ENCODE peak calls at places on chromosomes 13 and 19, in six cellular contexts. One of them, this sample, is unnamed.

GRCh38 chr19:23241433-23241832 is 8.8 kb downstream of the ZNF724 start:
- DNase-seq in SK-N-SH: no peak
- DNase-seq in bronchial epithelial cell: no peak
- DNase-seq in activated effector memory CD4-positive, alpha-beta T cell treated with anti-CD3 and anti-CD28 coated beads, Interleukin-2, amount 50 U/mL, for 16 hours: no peak
- DNase-seq in progenitor cell of endocrine pancreas: no peak
- DNase-seq in activated CD4-positive, alpha-beta T cell treated with anti-CD3 and anti-CD28 coated beads for 4 hours: no peak
- DNase-seq in this sample: no peak

GRCh38 chr13:95267662-95268369 is 33.4 kb downstream of the ABCC4 start:
- DNase-seq in progenitor cell of endocrine pancreas: no peak
- DNase-seq in activated CD4-positive, alpha-beta T cell treated with anti-CD3 and anti-CD28 coated beads for 4 hours: no peak
- DNase-seq in activated effector memory CD4-positive, alpha-beta T cell treated with anti-CD3 and anti-CD28 coated beads, Interleukin-2, amount 50 U/mL, for 16 hours: no peak
- DNase-seq in SK-N-SH: no peak
- DNase-seq in bronchial epithelial cell: peak
- DNase-seq in this sample: no peak

GRCh38 chr19:913080-913748 is at the start of gene R3HDM4:
- DNase-seq in bronchial epithelial cell: no peak
- DNase-seq in activated CD4-positive, alpha-beta T cell treated with anti-CD3 and anti-CD28 coated beads for 4 hours: peak
- DNase-seq in SK-N-SH: peak
- DNase-seq in activated effector memory CD4-positive, alpha-beta T cell treated with anti-CD3 and anti-CD28 coated beads, Interleukin-2, amount 50 U/mL, for 16 hours: peak
- DNase-seq in progenitor cell of endocrine pancreas: peak
- DNase-seq in this sample: peak

GRCh38 chr13:77565635-77566034 is 30.1 kb downstream of the SCEL start:
- DNase-seq in SK-N-SH: peak
- DNase-seq in activated CD4-positive, alpha-beta T cell treated with anti-CD3 and anti-CD28 coated beads for 4 hours: no peak
- DNase-seq in activated effector memory CD4-positive, alpha-beta T cell treated with anti-CD3 and anti-CD28 coated beads, Interleukin-2, amount 50 U/mL, for 16 hours: no peak
- DNase-seq in bronchial epithelial cell: peak
- DNase-seq in progenitor cell of endocrine pancreas: no peak
- DNase-seq in this sample: no peak

GRCh38 chr19:1907563-1908363 is 2.6 kb downstream of the ADAT3 start:
- DNase-seq in bronchial epithelial cell: peak
- DNase-seq in SK-N-SH: no peak
- DNase-seq in activated effector memory CD4-positive, alpha-beta T cell treated with anti-CD3 and anti-CD28 coated beads, Interleukin-2, amount 50 U/mL, for 16 hours: no peak
- DNase-seq in activated CD4-positive, alpha-beta T cell treated with anti-CD3 and anti-CD28 coated beads for 4 hours: no peak
- DNase-seq in progenitor cell of endocrine pancreas: no peak
- DNase-seq in this sample: no peak

GRCh38 chr13:51577690-51578089 is 6.6 kb upstream of the WDFY2 start:
- DNase-seq in activated effector memory CD4-positive, alpha-beta T cell treated with anti-CD3 and anti-CD28 coated beads, Interleukin-2, amount 50 U/mL, for 16 hours: no peak
- DNase-seq in bronchial epithelial cell: peak
- DNase-seq in activated CD4-positive, alpha-beta T cell treated with anti-CD3 and anti-CD28 coated beads for 4 hours: no peak
- DNase-seq in progenitor cell of endocrine pancreas: no peak
- DNase-seq in SK-N-SH: no peak
- DNase-seq in this sample: no peak

GRCh38 chr13:39038569-39038898 is 278 bp downstream of the NHLRC3 start:
- DNase-seq in activated CD4-positive, alpha-beta T cell treated with anti-CD3 and anti-CD28 coated beads for 4 hours: peak
- DNase-seq in activated effector memory CD4-positive, alpha-beta T cell treated with anti-CD3 and anti-CD28 coated beads, Interleukin-2, amount 50 U/mL, for 16 hours: peak
- DNase-seq in bronchial epithelial cell: no peak
- DNase-seq in progenitor cell of endocrine pancreas: no peak
- DNase-seq in SK-N-SH: no peak
- DNase-seq in this sample: no peak

GRCh38 chr13:113064534-113065405 is 40.8 kb upstream of the F7 start:
- DNase-seq in progenitor cell of endocrine pancreas: no peak
- DNase-seq in SK-N-SH: no peak
- DNase-seq in activated effector memory CD4-positive, alpha-beta T cell treated with anti-CD3 and anti-CD28 coated beads, Interleukin-2, amount 50 U/mL, for 16 hours: no peak
- DNase-seq in bronchial epithelial cell: peak
- DNase-seq in activated CD4-positive, alpha-beta T cell treated with anti-CD3 and anti-CD28 coated beads for 4 hours: no peak
- DNase-seq in this sample: no peak

GRCh38 chr13:77599351-77599750 is 63.8 kb downstream of the SCEL start:
- DNase-seq in SK-N-SH: no peak
- DNase-seq in activated effector memory CD4-positive, alpha-beta T cell treated with anti-CD3 and anti-CD28 coated beads, Interleukin-2, amount 50 U/mL, for 16 hours: no peak
- DNase-seq in activated CD4-positive, alpha-beta T cell treated with anti-CD3 and anti-CD28 coated beads for 4 hours: no peak
- DNase-seq in progenitor cell of endocrine pancreas: no peak
- DNase-seq in bronchial epithelial cell: no peak
- DNase-seq in this sample: peak

This sample was measured in NCI-H446.